ENCODE peak calls at places on chromosomes 6 and 20, in seven cellular contexts. V is psoas muscle, Z is heart left ventricle, X is PC-3, R is body of pancreas, H is adrenal gland, F is transverse colon. O is an unnamed sample.

GRCh38 chr6:149897015-149897697 is 757 bp downstream of the RAET1E start:
- DNase-seq in X (peak; percentile 83), Z (peak; percentile 67), R (peak; percentile 61), H (peak; percentile 90), F (peak; percentile 76), V (peak; percentile 92), O (peak; percentile 78)

GRCh38 chr6:26020983-26021349 is 58.4 kb downstream of the TRIM38 start:
- DNase-seq in V (peak; percentile 62), Z (peak; percentile 51), X (peak; percentile 69), H (peak; percentile 60), F (peak; percentile 67), R (peak; percentile 67), O (peak; percentile 74)

GRCh38 chr6:20746024-20746423 is 211.8 kb downstream of the CDKAL1 start:
- DNase-seq in H (no peak), X (peak; percentile 37), V (no peak), F (no peak), R (no peak), Z (no peak), O (peak; percentile 11)

GRCh38 chr6:109299695-109300564 is 82.3 kb downstream of the CD164 start:
- DNase-seq in X (no peak), Z (peak; percentile 60), R (peak; percentile 66), V (no peak), H (no peak), F (no peak), O (no peak)

GRCh38 chr6:52724406-52725121 is 38.7 kb downstream of the GSTA2 start:
- DNase-seq in Z (peak; percentile 45), V (peak; percentile 78), R (peak; percentile 96), X (peak; percentile 80), H (peak; percentile 88), F (peak; percentile 81), O (peak; percentile 72)

GRCh38 chr6:16737389-16737788 is 23.9 kb downstream of the ATXN1 start:
- DNase-seq in F (no peak), V (no peak), H (no peak), X (no peak), R (no peak), Z (peak; percentile 30), O (peak; percentile 78)

GRCh38 chr6:53797304-53797703 is 2.5 kb downstream of the LRRC1 start:
- DNase-seq in Z (no peak), R (no peak), X (no peak), F (no peak), H (no peak), V (no peak), O (no peak)

GRCh38 chr6:154448448-154449096 is 61.9 kb downstream of the CNKSR3 start:
- DNase-seq in R (peak; percentile 46), H (no peak), X (no peak), F (peak; percentile 30), V (no peak), Z (peak; percentile 46), O (peak; percentile 88)

GRCh38 chr6:45681860-45682488 is 304.2 kb upstream of the SUPT3H start:
- DNase-seq in X (peak; percentile 34), H (no peak), Z (no peak), V (no peak), F (peak; percentile 55), R (no peak), O (no peak)

GRCh38 chr6:3788408-3789017 is 37.0 kb upstream of the PXDC1 start:
- DNase-seq in V (no peak), X (no peak), H (no peak), Z (no peak), R (no peak), F (no peak), O (peak; percentile 65)

GRCh38 chr6:159444073-159444472 is 249.0 kb downstream of the SOD2 start:
- DNase-seq in Z (no peak), R (no peak), V (no peak), X (no peak), F (no peak), H (no peak), O (no peak)

GRCh38 chr20:38132910-38133501 is 32.1 kb downstream of the TGM2 start:
- DNase-seq in F (no peak), X (no peak), H (no peak), R (no peak), V (no peak), Z (no peak), O (no peak)

GRCh38 chr6:12010635-12011275 is 1.4 kb upstream of the HIVEP1 start:
- DNase-seq in R (peak; percentile 73), X (no peak), F (peak; percentile 71), Z (peak; percentile 80), H (peak; percentile 75), V (peak; percentile 74), O (no peak)

GRCh38 chr6:34128045-34128444 is 17.8 kb downstream of the GRM4 start:
- DNase-seq in R (no peak), X (no peak), V (no peak), Z (no peak), F (no peak), H (no peak), O (no peak)

GRCh38 chr6:27290065-27290849 is 21.8 kb downstream of the POM121L2 start:
- DNase-seq in V (no peak), F (no peak), H (no peak), X (no peak), R (no peak), Z (no peak), O (peak; percentile 48)

GRCh38 chr6:29295181-29295585 is 6.3 kb upstream of the OR14J1 start:
- DNase-seq in R (no peak), Z (no peak), F (no peak), H (no peak), V (no peak), X (no peak), O (no peak)

DNA sequence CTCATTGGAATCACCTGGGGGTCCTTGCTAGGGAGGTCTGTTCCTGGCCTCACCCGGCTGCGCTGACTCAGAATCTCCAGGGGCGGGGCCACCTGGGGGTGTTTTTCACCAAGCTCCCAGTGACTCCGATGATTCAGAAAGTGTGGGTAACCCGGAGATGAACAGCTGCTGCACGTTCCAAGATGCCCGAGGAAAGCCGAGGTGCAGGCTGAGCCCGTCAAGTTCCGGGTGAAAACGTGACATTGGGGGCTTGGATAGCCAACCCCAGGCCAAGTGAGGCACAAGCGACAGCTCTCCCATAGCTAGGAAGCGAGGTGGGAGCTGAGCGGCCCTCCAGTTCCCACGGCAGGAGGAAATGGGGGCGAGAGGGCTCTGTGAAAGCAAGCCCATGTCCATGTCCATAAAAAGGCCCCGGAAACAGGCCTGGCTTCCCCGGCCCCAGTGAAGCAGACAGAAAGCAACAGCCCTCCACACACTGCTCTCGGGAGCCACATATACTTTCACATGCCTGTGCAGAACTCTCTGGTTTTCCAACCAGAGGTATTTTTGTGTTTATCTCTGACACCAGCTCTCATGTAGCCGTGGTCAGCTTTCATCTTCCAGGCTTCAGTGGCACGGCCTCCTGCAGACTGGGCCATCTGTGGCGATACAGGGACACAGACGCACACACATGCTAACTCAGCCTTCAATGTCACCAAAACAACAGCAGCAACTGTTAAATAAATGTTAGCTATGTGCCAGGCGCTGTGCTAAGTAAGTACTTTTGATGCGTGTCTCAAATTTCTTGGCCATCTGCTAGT is 90.6 kb upstream of the CCDC28A start:
- DNase-seq in V (no peak), F (no peak), R (no peak), X (peak; percentile 65), H (no peak), Z (peak; percentile 27), O (peak; percentile 90)
- H3K4me3 ChIP-seq in V (peak overlapping the region; percentile 26), F (no peak overlapping the region), R (no peak overlapping the region), X (peak overlapping the region; percentile 23), H (no peak overlapping the region), Z (no peak overlapping the region), O (peak overlapping the region; percentile 36)

DNA sequence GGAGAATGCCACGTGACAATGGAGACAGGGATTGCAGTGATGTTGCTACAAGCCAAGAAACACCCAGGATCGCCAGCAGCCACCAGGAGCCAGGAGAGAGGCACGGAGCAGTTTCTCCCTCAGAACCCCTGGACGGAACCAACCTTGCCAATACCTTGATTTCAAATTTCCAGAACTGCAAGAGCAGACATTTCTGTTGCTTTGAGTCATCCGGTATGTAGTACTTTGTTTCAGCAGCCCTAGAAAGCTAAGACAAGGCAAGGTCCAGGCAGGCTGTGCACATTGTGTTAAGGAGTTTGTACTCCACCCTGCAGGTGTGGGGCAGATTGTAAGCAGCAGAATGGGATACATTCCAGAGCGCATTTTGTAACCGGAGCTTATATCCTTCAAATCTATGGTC is 48.3 kb downstream of the TRERF1 start:
- DNase-seq in R (no peak), F (peak; percentile 36), V (no peak), H (no peak), X (no peak), Z (no peak), O (peak; percentile 39)
- TF ChIP-seq CTCF in R (no peak), F (no peak), V (no peak), H (no peak), X (no peak), Z (no peak), O (peak; percentile 22)

DNA sequence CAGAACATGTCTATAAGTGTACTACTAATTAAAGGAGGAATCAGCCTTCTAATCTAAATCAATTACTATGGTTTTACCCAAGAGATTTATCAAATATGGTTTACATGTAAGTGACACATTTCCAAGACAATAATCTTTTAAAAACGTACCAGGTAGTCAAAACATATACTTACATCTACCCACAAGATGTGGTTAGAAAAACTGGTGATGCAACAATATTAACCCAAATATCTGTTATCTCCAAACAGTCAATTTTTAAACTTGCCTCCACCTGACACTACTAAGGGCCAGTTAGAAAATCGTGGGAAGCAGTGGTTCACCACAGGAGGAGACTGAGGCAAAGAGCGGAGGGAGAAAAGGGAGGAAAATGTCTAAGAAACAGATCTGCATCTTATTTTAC is 28.0 kb downstream of the NOL7 start:
- DNase-seq in Z (no peak), V (no peak), R (no peak), H (no peak), F (no peak), X (no peak), O (no peak)
- H3K4me3 ChIP-seq in Z (no peak overlapping the region), V (no peak overlapping the region), R (no peak overlapping the region), H (no peak overlapping the region), F (no peak overlapping the region), X (no peak overlapping the region), O (no peak overlapping the region)

DNA sequence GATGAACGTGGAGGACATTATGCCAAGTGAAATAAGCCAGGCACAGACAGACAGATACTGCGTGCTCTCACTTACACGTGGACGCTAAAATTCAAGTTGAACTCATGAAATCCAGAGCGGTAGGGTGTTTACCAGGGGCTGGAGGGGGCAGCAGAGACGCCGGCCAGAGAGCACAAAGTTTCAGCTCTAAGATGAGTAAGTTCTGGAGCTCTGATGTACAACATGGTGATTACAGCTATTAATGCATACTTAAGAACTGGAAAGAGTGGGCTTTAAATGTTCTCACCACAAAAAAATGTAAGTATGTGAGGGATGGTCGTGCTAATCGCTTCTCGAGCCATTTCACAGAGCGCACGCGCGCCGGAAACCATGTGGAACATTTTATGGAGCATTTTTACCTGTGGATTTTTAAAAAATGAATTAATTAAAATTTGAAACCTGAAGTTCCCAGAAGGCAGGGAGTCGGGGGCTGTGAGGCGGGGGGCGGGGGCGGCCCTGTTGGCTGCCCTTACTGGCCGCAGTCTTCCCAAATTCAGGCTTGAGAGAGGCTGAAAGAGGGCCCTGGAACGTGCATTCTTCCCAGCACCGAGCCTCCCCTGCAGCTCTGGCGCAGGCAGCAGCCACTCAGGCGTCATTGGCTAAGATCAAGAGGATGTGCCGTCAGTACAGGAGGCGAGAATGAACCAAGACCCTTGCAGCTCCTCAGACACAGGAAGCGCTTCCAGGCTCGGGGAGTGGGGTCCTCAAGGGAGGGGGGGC is 8.6 kb upstream of the SLCO4A1 start:
- DNase-seq in R (no peak), H (no peak), V (no peak), X (no peak), Z (no peak), F (no peak), O (no peak)
- TF ChIP-seq CTCF in R (no peak), H (no peak), V (no peak), X (no peak), Z (no peak), F (no peak), O (no peak)